ENCODE peak calls at places on chromosomes 13 and 19, in eight cellular contexts. One of them, this sample, is unnamed.

GRCh38 chr19:3142292-3142670 is 6.4 kb downstream of the GNA15 start:
- DNase-seq in T1000: peak
- DNase-seq in nephron progenitor cell: no peak
- DNase-seq in AG04450: peak
- DNase-seq in effector memory CD4-positive, alpha-beta T cell: no peak
- DNase-seq in posterior cingulate gyrus: peak
- DNase-seq in caudate nucleus: no peak
- DNase-seq in foreskin keratinocyte: peak
- DNase-seq in this sample: no peak

GRCh38 chr19:35088514-35088913 is 27.1 kb upstream of the FXYD3 start:
- DNase-seq in T1000: no peak
- DNase-seq in nephron progenitor cell: no peak
- DNase-seq in AG04450: peak
- DNase-seq in effector memory CD4-positive, alpha-beta T cell: no peak
- DNase-seq in posterior cingulate gyrus: no peak
- DNase-seq in caudate nucleus: no peak
- DNase-seq in foreskin keratinocyte: peak
- DNase-seq in this sample: no peak

GRCh38 chr19:31718041-31718440 is 368.8 kb upstream of the TSHZ3 start:
- DNase-seq in T1000: no peak
- DNase-seq in nephron progenitor cell: no peak
- DNase-seq in AG04450: no peak
- DNase-seq in effector memory CD4-positive, alpha-beta T cell: no peak
- DNase-seq in posterior cingulate gyrus: no peak
- DNase-seq in caudate nucleus: no peak
- DNase-seq in foreskin keratinocyte: peak
- DNase-seq in this sample: no peak

GRCh38 chr19:52689804-52690394 is 44.9 kb downstream of the ZNF611 start:
- DNase-seq in T1000: no peak
- DNase-seq in nephron progenitor cell: peak
- DNase-seq in AG04450: no peak
- DNase-seq in effector memory CD4-positive, alpha-beta T cell: no peak
- DNase-seq in posterior cingulate gyrus: peak
- DNase-seq in caudate nucleus: no peak
- DNase-seq in foreskin keratinocyte: peak
- DNase-seq in this sample: peak

GRCh38 chr19:17576758-17577532 is 21.5 kb downstream of the COLGALT1 start:
- DNase-seq in T1000: no peak
- DNase-seq in nephron progenitor cell: peak
- DNase-seq in AG04450: no peak
- DNase-seq in effector memory CD4-positive, alpha-beta T cell: no peak
- DNase-seq in posterior cingulate gyrus: no peak
- DNase-seq in caudate nucleus: no peak
- DNase-seq in foreskin keratinocyte: peak
- DNase-seq in this sample: no peak

GRCh38 chr13:52916483-52916990 is 68.1 kb upstream of the PCDH8 start:
- DNase-seq in T1000: no peak
- DNase-seq in nephron progenitor cell: no peak
- DNase-seq in AG04450: no peak
- DNase-seq in effector memory CD4-positive, alpha-beta T cell: no peak
- DNase-seq in posterior cingulate gyrus: no peak
- DNase-seq in caudate nucleus: no peak
- DNase-seq in foreskin keratinocyte: no peak
- DNase-seq in this sample: no peak

GRCh38 chr13:52599037-52599852 is 43.0 kb upstream of the HNRNPA1L2 start:
- DNase-seq in T1000: no peak
- DNase-seq in nephron progenitor cell: no peak
- DNase-seq in AG04450: no peak
- DNase-seq in effector memory CD4-positive, alpha-beta T cell: no peak
- DNase-seq in posterior cingulate gyrus: no peak
- DNase-seq in caudate nucleus: no peak
- DNase-seq in foreskin keratinocyte: peak
- DNase-seq in this sample: no peak

GRCh38 chr19:3512562-3512961 is 6.5 kb downstream of the FZR1 start:
- DNase-seq in T1000: no peak
- DNase-seq in nephron progenitor cell: no peak
- DNase-seq in AG04450: no peak
- DNase-seq in effector memory CD4-positive, alpha-beta T cell: no peak
- DNase-seq in posterior cingulate gyrus: no peak
- DNase-seq in caudate nucleus: no peak
- DNase-seq in foreskin keratinocyte: no peak
- DNase-seq in this sample: no peak

GRCh38 chr19:56301886-56302620 is 12.6 kb downstream of the ZSCAN5A start:
- DNase-seq in T1000: no peak
- DNase-seq in nephron progenitor cell: no peak
- DNase-seq in AG04450: no peak
- DNase-seq in effector memory CD4-positive, alpha-beta T cell: no peak
- DNase-seq in posterior cingulate gyrus: no peak
- DNase-seq in caudate nucleus: no peak
- DNase-seq in foreskin keratinocyte: no peak
- DNase-seq in this sample: no peak

GRCh38 chr19:35213678-35214632 is 14.6 kb downstream of the FAM187B start:
- DNase-seq in T1000: no peak
- DNase-seq in nephron progenitor cell: no peak
- DNase-seq in AG04450: no peak
- DNase-seq in effector memory CD4-positive, alpha-beta T cell: peak
- DNase-seq in posterior cingulate gyrus: no peak
- DNase-seq in caudate nucleus: no peak
- DNase-seq in foreskin keratinocyte: peak
- DNase-seq in this sample: peak

GRCh38 chr19:6677924-6678689 is 8.1 kb upstream of the TNFSF14 start:
- DNase-seq in T1000: no peak
- DNase-seq in nephron progenitor cell: peak
- DNase-seq in AG04450: no peak
- DNase-seq in effector memory CD4-positive, alpha-beta T cell: no peak
- DNase-seq in posterior cingulate gyrus: peak
- DNase-seq in caudate nucleus: no peak
- DNase-seq in foreskin keratinocyte: peak
- DNase-seq in this sample: no peak

GRCh38 chr13:27536361-27537101 is 83.8 kb downstream of the LNX2 start:
- DNase-seq in T1000: no peak
- DNase-seq in nephron progenitor cell: no peak
- DNase-seq in AG04450: no peak
- DNase-seq in effector memory CD4-positive, alpha-beta T cell: no peak
- DNase-seq in posterior cingulate gyrus: no peak
- DNase-seq in caudate nucleus: no peak
- DNase-seq in foreskin keratinocyte: peak
- DNase-seq in this sample: no peak

GRCh38 chr13:73849292-73849691 is 284.9 kb downstream of the KLF12 start:
- DNase-seq in T1000: no peak
- DNase-seq in nephron progenitor cell: no peak
- DNase-seq in AG04450: no peak
- DNase-seq in effector memory CD4-positive, alpha-beta T cell: no peak
- DNase-seq in posterior cingulate gyrus: no peak
- DNase-seq in caudate nucleus: no peak
- DNase-seq in foreskin keratinocyte: peak
- DNase-seq in this sample: no peak

This sample was measured in T follicular helper cell.